ENCODE peak calls at places on chromosomes 3 and 15, in four cellular contexts. One of them, this sample, is unnamed. For H3K9me3, the result is how much of the 10 kb centered on the place peaks cover.

GRCh38 chr3:69145688-69146087 is 23.3 kb upstream of the LMOD3 start:
- DNase-seq in left ventricle myocardium inferior: no peak
- DNase-seq in CD8-positive, alpha-beta memory T cell: no peak
- DNase-seq in stomach: no peak
- DNase-seq in this sample: no peak

GRCh38 chr3:41740374-41740773 is 221.5 kb downstream of the ULK4 start:
- DNase-seq in left ventricle myocardium inferior: no peak
- DNase-seq in CD8-positive, alpha-beta memory T cell: no peak
- DNase-seq in stomach: no peak
- DNase-seq in this sample: no peak

GRCh38 chr15:81950841-81951414 is 94.9 kb downstream of the MEX3B start:
- DNase-seq in left ventricle myocardium inferior: no peak
- DNase-seq in CD8-positive, alpha-beta memory T cell: no peak
- DNase-seq in stomach: no peak
- DNase-seq in this sample: no peak

GRCh38 chr15:30954674-30955073 is 36.8 kb downstream of the MTMR10 start:
- DNase-seq in left ventricle myocardium inferior: no peak
- DNase-seq in CD8-positive, alpha-beta memory T cell: no peak
- DNase-seq in stomach: no peak
- DNase-seq in this sample: no peak

GRCh38 chr3:131033480-131034080 is 6.9 kb downstream of the NEK11 start:
- DNase-seq in left ventricle myocardium inferior: no peak
- DNase-seq in CD8-positive, alpha-beta memory T cell: no peak
- DNase-seq in stomach: no peak
- DNase-seq in this sample: no peak

GRCh38 chr3:157918402-157918801 is 187.8 kb downstream of the SHOX2 start:
- DNase-seq in left ventricle myocardium inferior: no peak
- DNase-seq in CD8-positive, alpha-beta memory T cell: no peak
- DNase-seq in stomach: no peak
- DNase-seq in this sample: no peak

GRCh38 chr3:99114565-99115291 is 213.2 kb upstream of the DCBLD2 start:
- DNase-seq in left ventricle myocardium inferior: no peak
- DNase-seq in CD8-positive, alpha-beta memory T cell: no peak
- DNase-seq in stomach: no peak
- DNase-seq in this sample: no peak

GRCh38 chr3:49602877-49603411 is 48.7 kb downstream of the BSN start:
- DNase-seq in left ventricle myocardium inferior: no peak
- DNase-seq in CD8-positive, alpha-beta memory T cell: peak
- DNase-seq in stomach: peak
- DNase-seq in this sample: no peak

GRCh38 chr3:184727357-184728060 is 15.6 kb upstream of the MAGEF1 start:
- DNase-seq in left ventricle myocardium inferior: peak
- DNase-seq in CD8-positive, alpha-beta memory T cell: peak
- DNase-seq in stomach: peak
- DNase-seq in this sample: peak

GRCh38 chr3:188720636-188721035 is 451.1 kb upstream of the TPRG1 start:
- DNase-seq in left ventricle myocardium inferior: no peak
- DNase-seq in CD8-positive, alpha-beta memory T cell: no peak
- DNase-seq in stomach: no peak
- DNase-seq in this sample: no peak

GRCh38 chr3:55813268-55814097 is 326.4 kb upstream of the WNT5A start:
- DNase-seq in left ventricle myocardium inferior: no peak
- DNase-seq in CD8-positive, alpha-beta memory T cell: no peak
- DNase-seq in stomach: no peak
- DNase-seq in this sample: no peak

GRCh38 chr15:78508272-78508671 is 895 bp downstream of the HYKK start:
- DNase-seq in left ventricle myocardium inferior: no peak
- DNase-seq in CD8-positive, alpha-beta memory T cell: no peak
- DNase-seq in stomach: no peak
- DNase-seq in this sample: peak

GRCh38 chr3:109803274-109803673 is 465.9 kb upstream of the DPPA4 start:
- DNase-seq in left ventricle myocardium inferior: no peak
- DNase-seq in CD8-positive, alpha-beta memory T cell: no peak
- DNase-seq in stomach: no peak
- DNase-seq in this sample: no peak

GRCh38 chr3:46989146-46989810 is 9.8 kb downstream of the NBEAL2 start:
- DNase-seq in left ventricle myocardium inferior: no peak
- DNase-seq in CD8-positive, alpha-beta memory T cell: no peak
- DNase-seq in stomach: no peak
- DNase-seq in this sample: no peak

GRCh38 chr3:189790658-189791057 is 159.5 kb downstream of the TP63 start:
- DNase-seq in left ventricle myocardium inferior: no peak
- DNase-seq in CD8-positive, alpha-beta memory T cell: no peak
- DNase-seq in stomach: no peak
- DNase-seq in this sample: no peak

GRCh38 chr3:8864570-8865350 is 95.3 kb upstream of the OXTR start:
- DNase-seq in left ventricle myocardium inferior: no peak
- DNase-seq in CD8-positive, alpha-beta memory T cell: no peak
- DNase-seq in stomach: no peak
- DNase-seq in this sample: no peak

GRCh38 chr15:34889486-34889885 is 80.1 kb downstream of the AQR start:
- DNase-seq in left ventricle myocardium inferior: no peak
- DNase-seq in CD8-positive, alpha-beta memory T cell: no peak
- DNase-seq in stomach: no peak
- DNase-seq in this sample: no peak

GRCh38 chr3:66335671-66336070 is 114.9 kb downstream of the SLC25A26 start:
- DNase-seq in left ventricle myocardium inferior: no peak
- DNase-seq in CD8-positive, alpha-beta memory T cell: no peak
- DNase-seq in stomach: no peak
- DNase-seq in this sample: no peak

GRCh38 chr3:90091557-90091956 is 984.1 kb downstream of the EPHA3 start:
- DNase-seq in left ventricle myocardium inferior: peak
- DNase-seq in CD8-positive, alpha-beta memory T cell: no peak
- DNase-seq in stomach: no peak
- DNase-seq in this sample: no peak

GRCh38 chr15:66587749-66588148 is 22.0 kb upstream of the LCTL start:
- DNase-seq in left ventricle myocardium inferior: no peak
- DNase-seq in CD8-positive, alpha-beta memory T cell: no peak
- DNase-seq in stomach: no peak
- DNase-seq in this sample: no peak

GRCh38 chr15:62099171-62099601 is 32.4 kb downstream of the C2CD4A start:
- DNase-seq in left ventricle myocardium inferior: no peak
- DNase-seq in CD8-positive, alpha-beta memory T cell: no peak
- DNase-seq in stomach: no peak
- DNase-seq in this sample: no peak

GRCh38 chr3:171956372-171957104 is 82.8 kb upstream of the FNDC3B start:
- DNase-seq in left ventricle myocardium inferior: no peak
- DNase-seq in CD8-positive, alpha-beta memory T cell: no peak
- DNase-seq in stomach: no peak
- DNase-seq in this sample: no peak

GRCh38 chr3:132641837-132642538 is 17.6 kb downstream of the ACAD11 start:
- DNase-seq in left ventricle myocardium inferior: no peak
- DNase-seq in CD8-positive, alpha-beta memory T cell: no peak
- DNase-seq in stomach: no peak
- DNase-seq in this sample: no peak

GRCh38 chr3:38560996-38561717 is 65.0 kb downstream of the EXOG start:
- DNase-seq in left ventricle myocardium inferior: no peak
- DNase-seq in CD8-positive, alpha-beta memory T cell: no peak
- DNase-seq in stomach: no peak
- DNase-seq in this sample: no peak

GRCh38 chr3:8839607-8840325 is 70.4 kb upstream of the OXTR start:
- DNase-seq in left ventricle myocardium inferior: no peak
- DNase-seq in CD8-positive, alpha-beta memory T cell: no peak
- DNase-seq in stomach: no peak
- DNase-seq in this sample: no peak

GRCh38 chr3:107211608-107212007 is 165.6 kb upstream of the CCDC54 start:
- DNase-seq in left ventricle myocardium inferior: no peak
- DNase-seq in CD8-positive, alpha-beta memory T cell: no peak
- DNase-seq in stomach: no peak
- DNase-seq in this sample: no peak

GRCh38 chr3:103337179-103337845 is 902.5 kb downstream of the ZPLD1 start:
- DNase-seq in left ventricle myocardium inferior: no peak
- DNase-seq in CD8-positive, alpha-beta memory T cell: no peak
- DNase-seq in stomach: no peak
- DNase-seq in this sample: no peak

GRCh38 chr3:147415337-147415736 is 6.2 kb downstream of the ZIC1 start:
- DNase-seq in left ventricle myocardium inferior: no peak
- DNase-seq in CD8-positive, alpha-beta memory T cell: no peak
- DNase-seq in stomach: no peak
- DNase-seq in this sample: no peak
- H3K9me3 ChIP-seq in left ventricle myocardium inferior: under half
- H3K9me3 ChIP-seq in CD8-positive, alpha-beta memory T cell: under half
- H3K9me3 ChIP-seq in stomach: under half
- H3K9me3 ChIP-seq in this sample: under half

GRCh38 chr15:25066708-25067107 is 111.9 kb downstream of the SNRPN start:
- DNase-seq in left ventricle myocardium inferior: no peak
- DNase-seq in CD8-positive, alpha-beta memory T cell: no peak
- DNase-seq in stomach: no peak
- DNase-seq in this sample: no peak
- H3K9me3 ChIP-seq in left ventricle myocardium inferior: half or more
- H3K9me3 ChIP-seq in CD8-positive, alpha-beta memory T cell: half or more
- H3K9me3 ChIP-seq in stomach: half or more
- H3K9me3 ChIP-seq in this sample: half or more

DNA sequence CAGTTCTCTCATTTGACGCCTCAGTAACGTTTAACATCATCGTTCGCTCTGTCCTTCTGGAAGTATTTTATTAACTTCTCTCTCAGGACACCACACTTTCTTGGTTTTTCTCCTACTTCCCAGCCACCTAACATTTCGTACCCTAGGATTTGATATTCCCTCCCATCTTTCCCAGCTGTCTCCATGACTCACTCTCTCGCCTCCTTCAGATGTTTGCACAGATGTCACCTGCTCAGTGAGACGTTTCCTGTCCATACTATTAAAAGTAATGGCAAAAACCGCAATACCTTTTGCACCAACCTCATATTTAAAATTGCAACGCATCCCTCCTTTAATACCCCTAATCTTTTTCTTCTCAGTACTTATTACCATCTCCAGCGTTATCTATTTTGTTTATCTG is 62.1 kb upstream of the SPRED1 start:
- DNase-seq in left ventricle myocardium inferior: no peak
- DNase-seq in CD8-positive, alpha-beta memory T cell: no peak
- DNase-seq in stomach: no peak
- DNase-seq in this sample: no peak
- H3K9me3 ChIP-seq in left ventricle myocardium inferior: under half
- H3K9me3 ChIP-seq in CD8-positive, alpha-beta memory T cell: under half
- H3K9me3 ChIP-seq in stomach: under half
- H3K9me3 ChIP-seq in this sample: under half

DNA sequence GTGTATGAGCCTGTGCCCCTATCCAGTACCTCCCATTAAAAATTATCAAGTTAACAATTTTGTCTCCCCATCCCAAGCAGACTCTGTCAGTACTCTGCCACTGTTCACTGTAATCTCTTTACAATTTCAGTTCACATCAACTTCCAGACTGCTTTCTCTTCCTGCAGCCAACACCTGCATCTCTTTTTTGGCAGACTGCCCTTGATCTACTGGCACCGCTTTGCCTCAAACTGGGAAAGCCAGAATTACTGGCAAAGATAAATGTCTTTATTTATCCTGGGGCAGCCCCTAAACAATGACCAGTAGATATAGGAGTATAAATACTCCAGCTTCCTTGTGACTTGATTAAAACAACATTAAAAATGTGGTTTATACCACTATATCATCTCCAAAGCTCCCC is 494.1 kb downstream of the ZNF385D start:
- DNase-seq in left ventricle myocardium inferior: no peak
- DNase-seq in CD8-positive, alpha-beta memory T cell: no peak
- DNase-seq in stomach: peak
- DNase-seq in this sample: no peak
- H3K9me3 ChIP-seq in left ventricle myocardium inferior: under half
- H3K9me3 ChIP-seq in CD8-positive, alpha-beta memory T cell: under half
- H3K9me3 ChIP-seq in stomach: under half
- H3K9me3 ChIP-seq in this sample: under half

GRCh38 chr15:25186906-25187645 is 232.3 kb downstream of the SNRPN start:
- DNase-seq in left ventricle myocardium inferior: no peak
- DNase-seq in CD8-positive, alpha-beta memory T cell: no peak
- DNase-seq in stomach: no peak
- DNase-seq in this sample: no peak

GRCh38 chr15:25185156-25185710 is 230.4 kb downstream of the SNRPN start:
- DNase-seq in left ventricle myocardium inferior: peak
- DNase-seq in CD8-positive, alpha-beta memory T cell: no peak
- DNase-seq in stomach: no peak
- DNase-seq in this sample: peak

GRCh38 chr15:25184356-25185155 is 229.8 kb downstream of the SNRPN start:
- DNase-seq in left ventricle myocardium inferior: peak
- DNase-seq in CD8-positive, alpha-beta memory T cell: no peak
- DNase-seq in stomach: no peak
- DNase-seq in this sample: peak

GRCh38 chr15:25186411-25186810 is 231.6 kb downstream of the SNRPN start:
- DNase-seq in left ventricle myocardium inferior: no peak
- DNase-seq in CD8-positive, alpha-beta memory T cell: no peak
- DNase-seq in stomach: no peak
- DNase-seq in this sample: no peak

DNA sequence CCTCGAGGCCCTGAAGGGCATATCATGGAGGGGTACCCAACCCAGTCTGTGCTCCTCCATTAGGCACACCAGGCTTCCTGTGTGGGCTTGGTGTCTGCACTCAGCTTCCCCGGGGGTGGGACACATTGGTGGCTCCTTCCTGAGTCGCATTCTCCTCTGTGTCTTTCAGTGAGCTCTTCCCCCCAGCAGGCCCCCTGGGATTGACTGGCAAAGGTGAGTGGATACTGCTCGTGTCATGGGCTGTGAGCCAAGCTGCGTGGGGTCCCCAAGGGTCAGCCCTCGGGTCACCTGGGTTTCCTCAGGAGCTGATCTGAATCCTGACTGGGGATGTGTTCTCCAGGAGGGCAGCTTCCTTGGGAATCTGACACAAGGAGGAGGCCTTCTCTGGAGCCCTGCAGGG is 231.0 kb downstream of the SNRPN start:
- DNase-seq in left ventricle myocardium inferior: no peak
- DNase-seq in CD8-positive, alpha-beta memory T cell: no peak
- DNase-seq in stomach: no peak
- DNase-seq in this sample: peak
- H3K9me3 ChIP-seq in left ventricle myocardium inferior: half or more
- H3K9me3 ChIP-seq in CD8-positive, alpha-beta memory T cell: under half
- H3K9me3 ChIP-seq in stomach: half or more
- H3K9me3 ChIP-seq in this sample: under half

GRCh38 chr3:195916291-195916690 is 7.9 kb upstream of the TNK2 start:
- DNase-seq in left ventricle myocardium inferior: peak
- DNase-seq in CD8-positive, alpha-beta memory T cell: no peak
- DNase-seq in stomach: no peak
- DNase-seq in this sample: no peak
- H3K9me3 ChIP-seq in left ventricle myocardium inferior: under half
- H3K9me3 ChIP-seq in CD8-positive, alpha-beta memory T cell: under half
- H3K9me3 ChIP-seq in stomach: under half
- H3K9me3 ChIP-seq in this sample: under half

DNA sequence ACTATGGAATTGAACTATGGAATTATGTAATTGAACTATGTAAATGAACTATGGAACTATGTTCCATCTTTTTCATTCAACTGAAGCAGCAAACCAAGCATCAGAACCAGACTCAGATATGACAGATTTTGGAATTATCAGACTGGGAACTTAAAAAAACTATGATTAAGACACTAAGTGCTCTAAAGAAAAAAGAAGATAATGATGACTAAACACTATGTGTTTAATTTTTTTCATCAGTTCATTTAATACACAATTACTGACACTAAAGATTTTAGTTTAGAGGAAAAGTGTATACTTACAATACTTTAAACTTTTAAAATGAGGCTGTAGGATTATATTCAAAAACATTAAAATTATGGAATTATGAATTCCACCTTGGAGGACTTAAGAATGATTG is 15.3 kb downstream of the RFX7 start:
- DNase-seq in left ventricle myocardium inferior: no peak
- DNase-seq in CD8-positive, alpha-beta memory T cell: no peak
- DNase-seq in stomach: no peak
- DNase-seq in this sample: no peak
- H3K9me3 ChIP-seq in left ventricle myocardium inferior: under half
- H3K9me3 ChIP-seq in CD8-positive, alpha-beta memory T cell: under half
- H3K9me3 ChIP-seq in stomach: under half
- H3K9me3 ChIP-seq in this sample: under half

GRCh38 chr15:95698230-95698629 is 632.3 kb upstream of the NR2F2 start:
- DNase-seq in left ventricle myocardium inferior: no peak
- DNase-seq in CD8-positive, alpha-beta memory T cell: no peak
- DNase-seq in stomach: no peak
- DNase-seq in this sample: no peak
- H3K9me3 ChIP-seq in left ventricle myocardium inferior: half or more
- H3K9me3 ChIP-seq in CD8-positive, alpha-beta memory T cell: under half
- H3K9me3 ChIP-seq in stomach: half or more
- H3K9me3 ChIP-seq in this sample: under half